ENCODE peak calls at places on chromosomes 6 and 20, in seven cellular contexts. W, F, J, I, M, V and S are unnamed samples.

GRCh38 chr6:30171677-30172471 is 8.5 kb downstream of the TRIM15 start:
- DNase-seq in W (no peak), F (no peak), J (no peak), I (no peak), M (no peak), V (no peak), S (peak; percentile 50)

GRCh38 chr20:59246691-59247090 is 53.7 kb upstream of the EDN3 start:
- DNase-seq in W (no peak), F (no peak), J (no peak), I (no peak), M (no peak), V (no peak), S (no peak)

GRCh38 chr20:41373851-41374567 is 7.4 kb upstream of the EMILIN3 start:
- DNase-seq in W (no peak), F (no peak), J (no peak), I (no peak), M (no peak), V (no peak), S (no peak)

GRCh38 chr6:10505529-10505928 is 15.6 kb upstream of the GCNT2 start:
- DNase-seq in W (no peak), F (no peak), J (no peak), I (no peak), M (no peak), V (no peak), S (no peak)

GRCh38 chr6:152207915-152208714 is 400.6 kb downstream of the ESR1 start:
- DNase-seq in W (no peak), F (no peak), J (no peak), I (no peak), M (no peak), V (no peak), S (no peak)

GRCh38 chr6:159602370-159603185 is 90.5 kb downstream of the SOD2 start:
- DNase-seq in W (no peak), F (no peak), J (no peak), I (no peak), M (no peak), V (no peak), S (no peak)

GRCh38 chr6:39901670-39902069 is 32.6 kb downstream of the MOCS1 start:
- DNase-seq in W (no peak), F (no peak), J (peak; percentile 63), I (no peak), M (no peak), V (no peak), S (no peak)

GRCh38 chr6:151391021-151391470 is 313 bp downstream of the ZBTB2 start:
- DNase-seq in W (peak; percentile 64), F (peak; percentile 83), J (peak; percentile 96), I (peak; percentile 18), M (no peak), V (peak; percentile 85), S (peak; percentile 92)

GRCh38 chr6:143128346-143129015 is 67.8 kb downstream of the AIG1 start:
- DNase-seq in W (no peak), F (no peak), J (no peak), I (no peak), M (no peak), V (no peak), S (no peak)

GRCh38 chr6:79724816-79725215 is 93.7 kb downstream of the SH3BGRL2 start:
- DNase-seq in W (peak; percentile 7), F (no peak), J (no peak), I (no peak), M (no peak), V (no peak), S (no peak)

GRCh38 chr6:33694401-33694931 is 17.0 kb downstream of the UQCC2 start:
- DNase-seq in W (no peak), F (no peak), J (peak; percentile 87), I (peak; percentile 80), M (no peak), V (no peak), S (peak; percentile 12)

GRCh38 chr6:33610779-33611421 is 10.2 kb upstream of the ITPR3 start:
- DNase-seq in W (no peak), F (peak; percentile 80), J (no peak), I (no peak), M (no peak), V (peak; percentile 69), S (no peak)

GRCh38 chr6:110476046-110476849 is at the start of gene SLC22A16:
- DNase-seq in W (no peak), F (no peak), J (peak; percentile 83), I (no peak), M (no peak), V (no peak), S (peak; percentile 28)

GRCh38 chr20:25538838-25539665 is 46.3 kb downstream of the NINL start:
- DNase-seq in W (no peak), F (no peak), J (no peak), I (no peak), M (no peak), V (no peak), S (no peak)

GRCh38 chr6:116239256-116239655 is 14.6 kb downstream of the TSPYL4 start:
- DNase-seq in W (no peak), F (no peak), J (no peak), I (no peak), M (no peak), V (no peak), S (no peak)

GRCh38 chr20:4483481-4483880 is 238.2 kb upstream of the PRND start:
- DNase-seq in W (no peak), F (no peak), J (no peak), I (no peak), M (no peak), V (no peak), S (no peak)

GRCh38 chr6:138588805-138589434 is 89.6 kb upstream of the NHSL1 start:
- DNase-seq in W (peak; percentile 12), F (peak; percentile 52), J (no peak), I (peak; percentile 31), M (peak; percentile 67), V (no peak), S (peak; percentile 82)

GRCh38 chr6:38554700-38555413 is 84.9 kb downstream of the BTBD9 start:
- DNase-seq in W (no peak), F (no peak), J (no peak), I (no peak), M (no peak), V (no peak), S (no peak)

GRCh38 chr6:7144810-7145209 is 37.0 kb downstream of the RREB1 start:
- DNase-seq in W (no peak), F (no peak), J (no peak), I (no peak), M (no peak), V (no peak), S (peak; percentile 75)

GRCh38 chr6:42030585-42031506 is 19.5 kb upstream of the TAF8 start:
- DNase-seq in W (no peak), F (no peak), J (peak; percentile 72), I (no peak), M (no peak), V (no peak), S (peak; percentile 90)

GRCh38 chr6:144471986-144472385 is 186.9 kb downstream of the UTRN start:
- DNase-seq in W (no peak), F (no peak), J (no peak), I (no peak), M (no peak), V (no peak), S (no peak)

GRCh38 chr20:57374931-57375651 is 16.1 kb upstream of the RBM38 start:
- DNase-seq in W (no peak), F (peak; percentile 28), J (peak; percentile 90), I (no peak), M (no peak), V (no peak), S (no peak)
- TF ChIP-seq POLR2A in W (no peak), F (no peak), J (no peak), I (no peak), M (no peak), V (no peak), S (no peak)

GRCh38 chr20:63973160-63973479 is 3.4 kb upstream of the ZNF512B start:
- DNase-seq in W (no peak), F (no peak), J (no peak), I (no peak), M (no peak), V (no peak), S (no peak)

GRCh38 chr20:63974402-63975200 is 4.8 kb downstream of the SAMD10 start:
- DNase-seq in W (no peak), F (no peak), J (no peak), I (no peak), M (no peak), V (peak; percentile 37), S (no peak)

GRCh38 chr20:63970714-63971431 is 1.1 kb upstream of the ZNF512B start:
- DNase-seq in W (no peak), F (no peak), J (no peak), I (no peak), M (no peak), V (no peak), S (no peak)

GRCh38 chr20:63973636-63974401 is 4.1 kb upstream of the ZNF512B start:
- DNase-seq in W (peak; percentile 69), F (peak; percentile 89), J (peak; percentile 95), I (peak; percentile 95), M (peak; percentile 62), V (peak; percentile 91), S (peak; percentile 88)

GRCh38 chr20:63972312-63973159 is 2.8 kb upstream of the ZNF512B start:
- DNase-seq in W (no peak), F (peak; percentile 6), J (no peak), I (peak; percentile 54), M (no peak), V (peak; percentile 46), S (no peak)
- TF ChIP-seq POLR2A in W (no peak), F (no peak), J (no peak), I (no peak), M (no peak), V (no peak), S (no peak)

GRCh38 chr6:13710552-13711383 is 867 bp downstream of the RANBP9 start:
- DNase-seq in W (peak; percentile 40), F (peak; percentile 66), J (peak; percentile 93), I (peak; percentile 50), M (no peak), V (peak; percentile 77), S (peak; percentile 57)
- TF ChIP-seq POLR2A in W (peak; percentile 7), F (peak; percentile 42), J (no peak), I (no peak), M (no peak), V (no peak), S (no peak)

GRCh38 chr20:5544175-5544574 is 206.0 kb upstream of the SHLD1 start:
- DNase-seq in W (no peak), F (no peak), J (no peak), I (no peak), M (no peak), V (no peak), S (no peak)

GRCh38 chr20:5544702-5545101 is 205.5 kb upstream of the SHLD1 start:
- DNase-seq in W (no peak), F (no peak), J (no peak), I (no peak), M (no peak), V (no peak), S (no peak)

GRCh38 chr20:5539656-5540055 is 210.5 kb upstream of the SHLD1 start:
- DNase-seq in W (no peak), F (no peak), J (no peak), I (no peak), M (no peak), V (no peak), S (no peak)

GRCh38 chr20:5535211-5535756 is 214.9 kb upstream of the SHLD1 start:
- DNase-seq in W (no peak), F (no peak), J (no peak), I (no peak), M (no peak), V (no peak), S (peak; percentile 25)

DNA sequence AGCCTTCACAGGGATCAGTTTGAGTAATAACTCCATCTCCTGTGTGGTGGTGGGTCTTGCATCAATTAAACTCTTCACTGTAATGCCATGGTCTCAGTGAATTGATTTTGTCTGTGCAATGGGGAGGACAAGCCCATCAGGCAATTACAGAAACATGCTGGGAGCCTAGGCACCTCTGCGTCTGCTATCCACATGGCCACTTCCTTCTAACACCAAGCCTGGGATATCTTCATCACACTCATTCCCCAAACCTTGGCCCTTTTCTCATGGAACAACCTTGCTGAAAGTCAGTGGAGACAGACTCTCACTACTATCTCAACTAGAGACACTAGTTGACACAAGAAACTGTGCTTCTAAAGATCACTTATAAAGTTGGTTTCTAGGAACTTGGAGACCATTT is 210.1 kb upstream of the SHLD1 start:
- DNase-seq in W (no peak), F (no peak), J (no peak), I (no peak), M (no peak), V (no peak), S (no peak)
- TF ChIP-seq POLR2A in W (no peak), F (no peak), J (no peak), I (no peak), M (no peak), V (no peak), S (no peak)